ENCODE peak calls at places on chromosomes 5 and 9, in ten cellular contexts. G, S, Q, Y, N, L, P, C, R and U are unnamed samples.

GRCh38 chr9:68768619-68769018 is 63.6 kb downstream of the PIP5K1B start:
- DNase-seq in N (no peak), Y (no peak), C (no peak), P (no peak), G (no peak), S (no peak), L (no peak), R (no peak), Q (no peak), U (no peak)

GRCh38 chr9:42852133-42852532 is 668.7 kb downstream of the SPATA31A6 start:
- DNase-seq in N (peak; percentile 42), P (peak; percentile 71), R (no peak), L (no peak), Q (peak; percentile 52), Y (peak; percentile 18), G (no peak), S (no peak), C (peak; percentile 35), U (peak; percentile 13)

GRCh38 chr5:14076566-14076965 is 66.6 kb upstream of the TRIO start:
- DNase-seq in N (no peak), S (no peak), Y (no peak), L (no peak), R (no peak), C (no peak), P (no peak), G (no peak), Q (no peak), U (no peak)

GRCh38 chr9:98944130-98945074 is 695 bp downstream of the COL15A1 start:
- DNase-seq in R (no peak), N (no peak), Q (no peak), C (peak; percentile 34), L (no peak), G (peak; percentile 55), S (no peak), P (peak; percentile 64), Y (peak; percentile 5), U (no peak)

GRCh38 chr5:27020965-27021364 is 17.4 kb downstream of the CDH9 start:
- DNase-seq in G (no peak), L (peak; percentile 2), S (no peak), Q (peak; percentile 2), R (peak; percentile 43), C (no peak), N (peak; percentile 56), P (no peak), Y (no peak), U (peak; percentile 46)

GRCh38 chr5:149816661-149817060 is 86.6 kb downstream of the PPARGC1B start:
- DNase-seq in G (no peak), S (no peak), P (no peak), N (no peak), Q (no peak), Y (no peak), L (no peak), R (no peak), C (no peak), U (no peak)

GRCh38 chr5:53035868-53036381 is 46.8 kb downstream of the ITGA2 start:
- DNase-seq in P (no peak), G (no peak), N (no peak), Q (no peak), R (no peak), Y (no peak), C (no peak), S (no peak), L (no peak), U (no peak)

GRCh38 chr5:17282283-17283120 is 65.1 kb downstream of the BASP1 start:
- DNase-seq in N (no peak), Q (no peak), P (no peak), Y (peak; percentile 8), C (no peak), L (no peak), R (no peak), S (no peak), G (no peak), U (no peak)

GRCh38 chr9:93112864-93113389 is 16.9 kb downstream of the CARD19 start:
- DNase-seq in P (peak; percentile 3), R (no peak), S (no peak), Y (no peak), C (no peak), N (no peak), Q (no peak), G (no peak), L (no peak), U (no peak)